ENCODE peak calls at places on chromosomes 3 and 15, in five cellular contexts. M, E, P, N and I are unnamed samples.
A peak's percentile ranks its signal among the peaks of the same experiment; 100 is the strongest.

GRCh38 chr3:127544806-127545545 is 45.6 kb downstream of the TPRA1 start:
- DNase-seq in P (no peak), E (no peak), N (no peak), M (no peak), I (no peak)

GRCh38 chr3:67083277-67083676 is 85.2 kb downstream of the KBTBD8 start:
- DNase-seq in E (no peak), N (no peak), P (no peak), M (no peak), I (no peak)

GRCh38 chr3:151537751-151538150 is 76.9 kb upstream of the IGSF10 start:
- DNase-seq in P (no peak), M (no peak), N (no peak), E (no peak), I (no peak)

GRCh38 chr15:97168704-97169475 is 791.6 kb upstream of the ARRDC4 start:
- DNase-seq in M (no peak), N (no peak), E (no peak), P (no peak), I (no peak)

GRCh38 chr3:141093971-141094401 is 42.8 kb downstream of the SPSB4 start:
- DNase-seq in E (peak; percentile 54), M (no peak), N (peak; percentile 75), P (peak; percentile 91), I (peak; percentile 14)

GRCh38 chr3:112776836-112777235 is 69.8 kb downstream of the CD200R1L start:
- DNase-seq in P (no peak), N (no peak), E (no peak), M (no peak), I (no peak)

GRCh38 chr3:72816843-72817485 is 31.3 kb downstream of the SHQ1 start:
- DNase-seq in E (no peak), N (no peak), P (no peak), M (no peak), I (no peak)

GRCh38 chr3:104214277-104214676 is 1152.4 kb upstream of the ALCAM start:
- DNase-seq in P (no peak), N (no peak), E (no peak), M (no peak), I (no peak)

GRCh38 chr3:63559884-63560283 is 92.6 kb upstream of the SNTN start:
- DNase-seq in N (no peak), M (no peak), P (no peak), E (no peak), I (no peak)

GRCh38 chr3:149628957-149629670 is 28.7 kb downstream of the WWTR1 start:
- DNase-seq in P (no peak), N (no peak), E (no peak), M (no peak), I (no peak)

GRCh38 chr3:140762751-140763150 is 84.9 kb downstream of the TRIM42 start:
- DNase-seq in E (no peak), P (no peak), N (no peak), M (no peak), I (no peak)

GRCh38 chr3:79016587-79017380 is 751.0 kb downstream of the ROBO1 start:
- DNase-seq in P (no peak), M (no peak), N (no peak), E (no peak), I (no peak)

GRCh38 chr3:79019924-79020173 is 747.9 kb downstream of the ROBO1 start:
- DNase-seq in N (no peak), E (no peak), M (no peak), P (no peak), I (no peak)

GRCh38 chr3:79015854-79016253 is 751.9 kb downstream of the ROBO1 start:
- DNase-seq in N (no peak), P (no peak), E (no peak), M (no peak), I (no peak)

GRCh38 chr3:79018671-79019136 is 749.1 kb downstream of the ROBO1 start:
- DNase-seq in N (peak; percentile 38), P (peak; percentile 49), E (peak; percentile 70), M (peak; percentile 16), I (peak; percentile 70)

GRCh38 chr3:79019137-79019923 is 748.5 kb downstream of the ROBO1 start:
- DNase-seq in N (peak; percentile 77), P (peak; percentile 80), M (peak; percentile 84), E (peak; percentile 95), I (peak; percentile 86)
- TF ChIP-seq POLR2A in N (no peak), P (peak; percentile 52), M (peak; percentile 80), E (peak; percentile 47), I (peak; percentile 81)

GRCh38 chr15:65632780-65633384 is 11.1 kb downstream of the SLC24A1 start:
- DNase-seq in E (no peak), P (no peak), N (no peak), M (no peak), I (no peak)

GRCh38 chr15:65626856-65627255 is 5.1 kb downstream of the SLC24A1 start:
- DNase-seq in N (no peak), E (no peak), P (no peak), M (no peak), I (no peak)

GRCh38 chr15:65630760-65631159 is 9.0 kb downstream of the SLC24A1 start:
- DNase-seq in M (no peak), E (no peak), P (no peak), N (no peak), I (no peak)

GRCh38 chr15:65631503-65631902 is 9.8 kb downstream of the SLC24A1 start:
- DNase-seq in M (no peak), N (no peak), E (no peak), P (no peak), I (no peak)

DNA sequence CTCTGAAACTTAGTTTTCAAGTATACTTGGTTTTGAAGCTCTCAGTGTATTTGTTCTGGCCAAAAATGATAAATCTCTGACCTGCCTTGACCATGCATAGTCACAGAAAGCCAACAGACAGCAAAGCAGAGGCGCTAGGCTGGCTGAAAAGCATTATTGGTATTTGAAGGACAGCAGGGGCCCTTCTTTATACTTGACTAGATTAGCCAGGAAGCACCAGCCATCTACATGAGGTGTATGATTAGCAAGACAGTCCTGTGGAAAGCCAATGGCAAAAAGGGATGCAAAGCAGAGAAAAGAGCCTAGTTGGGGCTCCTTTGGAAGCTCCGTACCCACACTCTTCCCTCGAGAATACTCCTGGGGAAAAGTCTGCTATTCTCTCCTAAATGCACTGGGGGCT is 7.8 kb downstream of the SLC24A1 start:
- DNase-seq in N (no peak), P (no peak), E (no peak), M (peak; percentile 13), I (no peak)
- TF ChIP-seq POLR2A in N (no peak), P (no peak), E (no peak), M (no peak), I (no peak)

DNA sequence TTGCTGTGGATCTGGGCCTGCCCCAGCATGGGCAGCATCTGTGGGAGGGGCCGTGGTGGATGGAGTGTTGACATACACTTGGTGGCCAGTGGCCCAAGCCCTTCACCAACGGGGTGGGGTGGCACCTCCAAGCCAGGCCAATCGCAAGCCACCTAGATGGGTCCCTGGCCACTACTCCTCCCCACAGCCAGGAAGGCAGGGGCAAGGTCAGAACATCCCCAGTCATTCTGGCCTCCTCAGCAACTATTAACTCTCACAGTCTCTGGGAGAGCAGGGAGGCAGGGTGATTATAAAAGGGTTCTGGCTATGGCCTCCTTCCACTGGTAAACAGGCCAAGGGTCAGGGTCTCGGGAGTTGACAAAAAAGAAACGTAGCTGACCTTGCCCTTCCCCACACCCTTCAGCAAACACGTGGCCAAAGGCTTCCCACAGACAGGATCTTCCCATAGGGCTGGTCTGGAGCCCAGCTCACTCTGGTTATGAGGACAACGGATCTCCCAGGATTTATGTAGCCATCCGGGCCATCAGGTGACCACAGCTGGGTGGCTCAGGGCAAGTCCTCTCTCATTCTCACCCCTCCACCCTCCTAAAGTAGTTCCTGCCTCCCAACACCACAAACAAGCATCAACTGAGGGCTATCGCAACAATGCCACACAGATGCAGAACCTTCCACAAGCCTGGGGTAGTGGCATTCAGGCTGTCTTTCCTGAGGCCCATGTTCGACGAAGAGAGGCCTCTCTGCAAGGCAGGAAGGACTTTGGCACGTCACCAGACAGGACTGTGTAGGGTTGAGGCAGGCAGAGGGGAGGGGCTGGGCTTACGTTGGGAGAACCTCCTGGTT is 18.9 kb downstream of the TLE3 start:
- DNase-seq in N (no peak), M (peak; percentile 92), P (peak; percentile 46), E (no peak), I (no peak)
- TF ChIP-seq POLR2A in N (no peak), M (no peak), P (no peak), E (no peak), I (no peak)

DNA sequence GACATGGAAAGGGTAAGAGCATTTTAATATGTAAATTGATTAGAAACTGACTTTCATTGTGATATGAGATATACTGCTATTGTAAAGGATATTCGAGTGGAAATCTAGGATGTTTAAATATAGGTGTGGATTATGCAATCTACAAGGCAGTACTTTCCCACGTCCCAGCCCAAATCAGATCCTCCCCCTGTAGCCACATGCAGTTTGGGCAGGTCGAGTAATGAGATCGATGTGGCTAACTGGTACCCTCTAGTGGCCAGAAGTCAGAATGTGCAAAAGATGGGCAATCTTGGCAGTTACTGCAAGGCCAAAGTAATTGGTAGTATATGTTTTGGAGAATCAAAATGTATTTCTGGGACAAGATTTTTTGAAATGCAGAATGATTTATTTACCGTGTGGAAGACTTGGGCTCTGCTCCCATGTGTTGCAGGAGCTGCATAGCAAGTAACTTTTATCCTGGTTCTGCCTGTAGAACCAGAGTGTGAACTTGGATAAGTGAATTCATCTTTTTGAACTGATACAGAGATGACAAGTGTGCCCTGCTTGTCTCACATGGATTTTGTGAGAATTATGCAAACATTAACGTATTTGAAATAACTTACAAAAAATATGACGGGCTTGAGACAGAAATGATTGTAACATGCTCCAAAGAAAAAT is 94.5 kb upstream of the ADAMTSL3 start:
- DNase-seq in P (peak; percentile 70), N (peak; percentile 25), M (peak; percentile 48), E (peak; percentile 70), I (peak; percentile 46)
- TF ChIP-seq POLR2A in P (no peak), N (no peak), M (no peak), E (no peak), I (no peak)

DNA sequence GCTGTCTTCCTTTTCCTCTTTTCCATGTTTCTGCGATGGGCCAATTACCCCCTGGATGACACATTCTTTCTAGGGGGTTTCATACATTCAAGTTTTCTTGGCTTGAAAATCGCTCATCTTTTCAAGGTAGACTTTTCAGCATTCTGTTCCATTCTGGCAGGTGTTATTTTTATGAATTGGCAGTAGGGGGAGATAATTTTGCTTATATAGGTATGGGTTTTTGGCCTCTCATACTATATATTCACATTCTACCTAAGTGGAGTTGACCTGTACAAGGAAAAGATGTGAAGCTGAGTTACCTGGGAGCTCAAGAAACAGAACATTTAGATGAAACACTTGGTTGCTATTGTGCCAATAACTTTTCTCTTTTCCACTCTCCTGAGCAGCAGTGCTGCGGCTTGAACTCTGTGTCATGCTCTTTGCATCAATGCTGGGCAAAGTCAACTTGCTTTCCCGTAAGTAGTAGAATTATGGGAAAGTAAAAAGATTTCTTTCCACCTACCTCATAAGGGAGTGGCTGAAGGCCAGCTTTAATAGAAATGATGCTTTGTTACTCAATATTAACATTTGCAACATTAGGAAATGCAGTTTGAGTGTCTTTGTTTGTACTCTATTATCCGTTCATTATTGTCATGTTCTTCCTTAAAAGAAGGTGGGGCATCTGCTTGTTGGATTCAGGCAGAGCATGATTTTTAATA is 27.9 kb upstream of the MFSD1 start:
- DNase-seq in M (no peak), E (no peak), P (no peak), N (no peak), I (no peak)
- TF ChIP-seq POLR2A in M (no peak), E (no peak), P (no peak), N (no peak), I (no peak)

DNA sequence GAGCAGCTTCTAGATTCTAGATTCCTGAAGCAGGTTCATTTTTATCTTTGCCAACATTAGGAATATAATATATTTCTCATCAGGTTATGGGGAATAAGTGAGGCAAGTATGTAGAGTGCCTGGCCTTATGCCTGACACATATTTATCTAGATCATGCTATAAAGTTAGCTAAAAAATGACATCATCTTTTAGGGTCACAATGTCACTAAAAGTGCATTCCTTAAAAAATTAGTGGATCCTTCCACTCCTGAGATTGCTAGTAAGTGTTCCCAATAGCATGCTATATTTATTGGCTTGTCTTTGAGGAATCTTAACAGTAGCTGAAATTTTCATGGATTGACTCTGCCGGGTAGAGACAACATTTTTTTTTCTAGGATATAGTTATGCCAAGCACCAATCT is 305.9 kb upstream of the TMCO5A start:
- DNase-seq in M (no peak), P (no peak), N (no peak), E (no peak), I (no peak)
- TF ChIP-seq POLR2A in M (no peak), P (no peak), N (no peak), E (no peak), I (no peak)